ENCODE peak calls at places on chromosome 14, in nine cellular contexts. One of them, this sample, is unnamed.

GRCh38 chr14:67268456-67269115 is 27.4 kb downstream of the PALS1 start:
- DNase-seq in prostate gland: no peak
- DNase-seq in A549: no peak
- DNase-seq in ovary: no peak
- DNase-seq in heart left ventricle: no peak
- DNase-seq in suprapubic skin: no peak
- DNase-seq in GM12878: no peak
- DNase-seq in IMR-90: peak; percentile 20
- DNase-seq in NB4: no peak
- DNase-seq in this sample: no peak

GRCh38 chr14:73260574-73260973 is 23.3 kb downstream of the PAPLN start:
- DNase-seq in NB4: no peak
- DNase-seq in prostate gland: no peak
- DNase-seq in IMR-90: no peak
- DNase-seq in heart left ventricle: peak; percentile 48
- DNase-seq in ovary: no peak
- DNase-seq in GM12878: no peak
- DNase-seq in A549: no peak
- DNase-seq in suprapubic skin: no peak
- DNase-seq in this sample: peak; percentile 80

GRCh38 chr14:25756880-25757279 is 706.9 kb upstream of the STXBP6 start:
- DNase-seq in suprapubic skin: no peak
- DNase-seq in prostate gland: no peak
- DNase-seq in A549: no peak
- DNase-seq in GM12878: no peak
- DNase-seq in NB4: no peak
- DNase-seq in IMR-90: no peak
- DNase-seq in ovary: no peak
- DNase-seq in heart left ventricle: no peak
- DNase-seq in this sample: no peak

GRCh38 chr14:96085369-96085768 is 46.2 kb downstream of the C14orf132 start:
- DNase-seq in A549: no peak
- DNase-seq in NB4: no peak
- DNase-seq in heart left ventricle: no peak
- DNase-seq in prostate gland: no peak
- DNase-seq in suprapubic skin: peak; percentile 34
- DNase-seq in IMR-90: no peak
- DNase-seq in GM12878: no peak
- DNase-seq in ovary: no peak
- DNase-seq in this sample: no peak

GRCh38 chr14:64507376-64508156 is 3.0 kb downstream of the ZBTB1 start:
- DNase-seq in NB4: no peak
- DNase-seq in GM12878: no peak
- DNase-seq in prostate gland: no peak
- DNase-seq in A549: no peak
- DNase-seq in heart left ventricle: no peak
- DNase-seq in ovary: no peak
- DNase-seq in IMR-90: peak; percentile 58
- DNase-seq in suprapubic skin: no peak
- DNase-seq in this sample: no peak

GRCh38 chr14:76329150-76329881 is 46.6 kb upstream of the ESRRB start:
- DNase-seq in IMR-90: no peak
- DNase-seq in NB4: no peak
- DNase-seq in GM12878: no peak
- DNase-seq in prostate gland: no peak
- DNase-seq in heart left ventricle: no peak
- DNase-seq in suprapubic skin: no peak
- DNase-seq in A549: no peak
- DNase-seq in ovary: no peak
- DNase-seq in this sample: no peak

GRCh38 chr14:47948981-47949380 is 273.6 kb upstream of the MDGA2 start:
- DNase-seq in NB4: no peak
- DNase-seq in prostate gland: no peak
- DNase-seq in GM12878: no peak
- DNase-seq in suprapubic skin: no peak
- DNase-seq in ovary: no peak
- DNase-seq in heart left ventricle: no peak
- DNase-seq in A549: no peak
- DNase-seq in IMR-90: no peak
- DNase-seq in this sample: no peak

GRCh38 chr14:76330411-76331327 is 45.3 kb upstream of the ESRRB start:
- DNase-seq in heart left ventricle: no peak
- DNase-seq in IMR-90: no peak
- DNase-seq in ovary: no peak
- DNase-seq in A549: no peak
- DNase-seq in suprapubic skin: no peak
- DNase-seq in NB4: no peak
- DNase-seq in GM12878: no peak
- DNase-seq in prostate gland: no peak
- DNase-seq in this sample: no peak

GRCh38 chr14:35213869-35214387 is 78.3 kb upstream of the PSMA6 start:
- DNase-seq in prostate gland: no peak
- DNase-seq in ovary: no peak
- DNase-seq in A549: peak; percentile 29
- DNase-seq in NB4: no peak
- DNase-seq in heart left ventricle: no peak
- DNase-seq in IMR-90: peak; percentile 47
- DNase-seq in suprapubic skin: no peak
- DNase-seq in GM12878: no peak
- DNase-seq in this sample: no peak

GRCh38 chr14:80390911-80391310 is 179.6 kb upstream of the DIO2 start:
- DNase-seq in heart left ventricle: no peak
- DNase-seq in suprapubic skin: no peak
- DNase-seq in NB4: no peak
- DNase-seq in ovary: no peak
- DNase-seq in IMR-90: peak; percentile 51
- DNase-seq in prostate gland: no peak
- DNase-seq in GM12878: no peak
- DNase-seq in A549: peak; percentile 79
- DNase-seq in this sample: no peak

GRCh38 chr14:39370415-39370814 is 61.8 kb downstream of the FBXO33 start:
- DNase-seq in heart left ventricle: no peak
- DNase-seq in IMR-90: no peak
- DNase-seq in NB4: no peak
- DNase-seq in ovary: no peak
- DNase-seq in GM12878: no peak
- DNase-seq in A549: no peak
- DNase-seq in suprapubic skin: no peak
- DNase-seq in prostate gland: no peak
- DNase-seq in this sample: no peak

GRCh38 chr14:39369029-39369428 is 63.2 kb downstream of the FBXO33 start:
- DNase-seq in A549: no peak
- DNase-seq in NB4: no peak
- DNase-seq in heart left ventricle: no peak
- DNase-seq in prostate gland: no peak
- DNase-seq in ovary: no peak
- DNase-seq in IMR-90: no peak
- DNase-seq in suprapubic skin: no peak
- DNase-seq in GM12878: no peak
- DNase-seq in this sample: no peak

GRCh38 chr14:39367387-39367751 is 64.9 kb downstream of the FBXO33 start:
- DNase-seq in prostate gland: no peak
- DNase-seq in suprapubic skin: no peak
- DNase-seq in ovary: no peak
- DNase-seq in A549: no peak
- DNase-seq in heart left ventricle: no peak
- DNase-seq in IMR-90: no peak
- DNase-seq in NB4: no peak
- DNase-seq in GM12878: no peak
- DNase-seq in this sample: no peak

GRCh38 chr14:39366460-39367386 is 65.5 kb downstream of the FBXO33 start:
- DNase-seq in prostate gland: no peak
- DNase-seq in suprapubic skin: no peak
- DNase-seq in ovary: no peak
- DNase-seq in A549: no peak
- DNase-seq in IMR-90: no peak
- DNase-seq in GM12878: no peak
- DNase-seq in NB4: no peak
- DNase-seq in heart left ventricle: no peak
- DNase-seq in this sample: no peak

GRCh38 chr14:39368261-39368959 is 63.8 kb downstream of the FBXO33 start:
- DNase-seq in IMR-90: peak; percentile 78
- DNase-seq in NB4: peak; percentile 62
- DNase-seq in suprapubic skin: no peak
- DNase-seq in GM12878: no peak
- DNase-seq in prostate gland: peak; percentile 26
- DNase-seq in A549: peak; percentile 77
- DNase-seq in heart left ventricle: no peak
- DNase-seq in ovary: peak; percentile 56
- DNase-seq in this sample: no peak
- TF ChIP-seq CTCF in IMR-90: peak; percentile 81
- TF ChIP-seq CTCF in NB4: no peak
- TF ChIP-seq CTCF in suprapubic skin: peak; percentile 26
- TF ChIP-seq CTCF in GM12878: peak; percentile 37
- TF ChIP-seq CTCF in prostate gland: no peak
- TF ChIP-seq CTCF in A549: peak; percentile 81
- TF ChIP-seq CTCF in heart left ventricle: peak; percentile 5
- TF ChIP-seq CTCF in ovary: no peak
- TF ChIP-seq CTCF in this sample: no peak

DNA sequence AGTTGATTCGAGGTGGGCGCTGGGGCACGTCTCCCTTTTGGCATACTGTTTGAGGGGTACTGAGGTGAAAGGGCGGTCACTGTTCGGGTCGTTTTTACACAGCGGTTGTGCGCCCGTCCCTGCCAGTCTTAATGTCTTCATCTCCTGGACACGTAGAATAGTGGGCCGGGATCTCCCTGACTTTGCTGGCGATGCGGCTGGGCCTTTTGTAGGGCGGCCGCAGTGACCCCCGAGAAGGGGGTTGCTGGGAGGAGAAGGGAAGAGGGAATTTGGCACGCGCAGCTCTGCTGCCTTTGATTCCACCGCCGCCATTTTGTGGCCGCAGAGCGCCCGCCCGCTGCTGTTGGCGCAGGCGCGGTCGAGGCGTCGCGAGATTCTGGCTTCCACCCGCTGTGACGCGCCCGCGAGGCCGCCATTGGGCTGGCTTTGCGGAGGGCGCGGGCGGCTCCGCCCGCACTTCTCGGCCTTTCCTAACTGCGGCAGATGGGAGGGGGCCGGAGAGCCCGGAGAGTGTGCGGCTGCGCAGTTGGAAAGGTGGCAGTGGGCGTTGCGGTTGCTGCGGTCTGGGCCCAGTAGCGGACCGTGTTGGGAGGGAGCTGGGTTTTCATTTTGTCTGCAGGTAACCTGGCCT is 542 bp downstream of the SRSF5 start:
- DNase-seq in GM12878: peak; percentile 61
- DNase-seq in NB4: peak; percentile 92
- DNase-seq in A549: peak; percentile 88
- DNase-seq in heart left ventricle: peak; percentile 96
- DNase-seq in IMR-90: peak; percentile 90
- DNase-seq in prostate gland: peak; percentile 85
- DNase-seq in suprapubic skin: peak; percentile 93
- DNase-seq in ovary: peak; percentile 93
- DNase-seq in this sample: peak; percentile 88
- TF ChIP-seq POLR2A in GM12878: peak; percentile 86
- TF ChIP-seq POLR2A in NB4: peak; percentile 50
- TF ChIP-seq POLR2A in A549: peak; percentile 88
- TF ChIP-seq POLR2A in heart left ventricle: no peak
- TF ChIP-seq POLR2A in IMR-90: peak; percentile 79
- TF ChIP-seq POLR2A in prostate gland: peak; percentile 94
- TF ChIP-seq POLR2A in suprapubic skin: no peak
- TF ChIP-seq POLR2A in ovary: peak; percentile 81
- TF ChIP-seq POLR2A in this sample: no peak

GRCh38 chr14:105446971-105447370 is 27.3 kb downstream of the MTA1 start:
- DNase-seq in GM12878: no peak
- DNase-seq in NB4: no peak
- DNase-seq in IMR-90: no peak
- DNase-seq in ovary: no peak
- DNase-seq in A549: no peak
- DNase-seq in prostate gland: no peak
- DNase-seq in suprapubic skin: no peak
- DNase-seq in heart left ventricle: peak; percentile 55
- DNase-seq in this sample: peak; percentile 84

GRCh38 chr14:105442834-105443233 is 23.2 kb downstream of the MTA1 start:
- DNase-seq in GM12878: no peak
- DNase-seq in ovary: no peak
- DNase-seq in heart left ventricle: peak; percentile 38
- DNase-seq in suprapubic skin: no peak
- DNase-seq in IMR-90: no peak
- DNase-seq in prostate gland: no peak
- DNase-seq in A549: no peak
- DNase-seq in NB4: no peak
- DNase-seq in this sample: no peak

GRCh38 chr14:105445901-105446845 is 26.5 kb downstream of the MTA1 start:
- DNase-seq in GM12878: no peak
- DNase-seq in IMR-90: no peak
- DNase-seq in suprapubic skin: no peak
- DNase-seq in heart left ventricle: peak; percentile 47
- DNase-seq in A549: no peak
- DNase-seq in NB4: no peak
- DNase-seq in ovary: no peak
- DNase-seq in prostate gland: no peak
- DNase-seq in this sample: peak; percentile 83

GRCh38 chr14:105444859-105445258 is 25.2 kb downstream of the MTA1 start:
- DNase-seq in ovary: no peak
- DNase-seq in prostate gland: no peak
- DNase-seq in suprapubic skin: no peak
- DNase-seq in GM12878: no peak
- DNase-seq in NB4: no peak
- DNase-seq in heart left ventricle: peak; percentile 31
- DNase-seq in A549: no peak
- DNase-seq in IMR-90: no peak
- DNase-seq in this sample: no peak

DNA sequence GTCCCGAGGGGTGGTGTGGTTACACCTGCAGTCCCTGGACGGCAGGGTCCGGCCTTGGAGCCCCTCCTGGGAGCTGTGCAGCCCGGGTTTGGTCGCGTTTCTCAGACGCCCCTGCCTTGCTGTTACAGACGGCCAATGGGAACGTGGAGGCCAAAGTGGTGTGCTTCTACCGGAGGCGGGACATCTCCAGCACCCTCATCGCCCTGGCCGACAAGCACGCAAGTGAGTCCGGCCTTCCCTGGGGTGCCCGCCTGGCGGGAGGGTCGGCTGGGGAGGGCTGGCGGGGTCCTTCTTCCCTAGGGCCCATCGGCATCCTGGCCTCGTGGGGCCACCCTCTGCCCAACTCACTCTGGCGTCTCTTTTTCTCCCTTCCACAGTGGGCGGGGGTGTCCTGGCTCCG is 25.7 kb downstream of the MTA1 start:
- DNase-seq in A549: no peak
- DNase-seq in GM12878: no peak
- DNase-seq in suprapubic skin: no peak
- DNase-seq in ovary: no peak
- DNase-seq in prostate gland: no peak
- DNase-seq in IMR-90: no peak
- DNase-seq in heart left ventricle: peak; percentile 54
- DNase-seq in NB4: no peak
- DNase-seq in this sample: peak; percentile 83
- H3K4me3 ChIP-seq in A549: no peak overlapping the region
- H3K4me3 ChIP-seq in GM12878: no peak overlapping the region
- H3K4me3 ChIP-seq in suprapubic skin: no peak overlapping the region
- H3K4me3 ChIP-seq in ovary: no peak overlapping the region
- H3K4me3 ChIP-seq in prostate gland: no peak overlapping the region
- H3K4me3 ChIP-seq in IMR-90: no peak overlapping the region
- H3K4me3 ChIP-seq in heart left ventricle: no peak overlapping the region
- H3K4me3 ChIP-seq in NB4: no peak overlapping the region
- H3K4me3 ChIP-seq in this sample: no peak overlapping the region

DNA sequence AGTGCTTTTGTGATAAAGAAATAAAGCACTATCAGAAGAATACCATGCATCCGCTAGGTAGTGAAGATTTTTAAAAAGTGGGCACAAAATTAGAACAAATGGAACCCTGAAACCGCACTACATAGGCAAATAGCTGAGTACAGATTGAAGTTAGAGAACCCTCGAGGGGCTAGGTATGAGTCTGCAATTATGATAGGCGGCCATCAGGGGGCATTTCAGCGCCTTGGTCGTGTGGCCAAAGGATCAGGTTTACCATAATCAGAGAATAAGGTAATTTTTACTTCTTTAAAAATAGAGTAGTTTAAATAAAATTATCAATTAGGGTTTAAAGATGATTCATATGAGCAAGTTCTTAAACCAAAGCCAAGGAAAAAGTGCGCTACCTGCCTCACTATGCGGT is 129.8 kb downstream of the TMX1 start:
- DNase-seq in IMR-90: no peak
- DNase-seq in prostate gland: no peak
- DNase-seq in NB4: peak; percentile 31
- DNase-seq in heart left ventricle: no peak
- DNase-seq in GM12878: no peak
- DNase-seq in A549: peak; percentile 5
- DNase-seq in ovary: no peak
- DNase-seq in suprapubic skin: no peak
- DNase-seq in this sample: no peak
- TF ChIP-seq CTCF in IMR-90: no peak
- TF ChIP-seq CTCF in prostate gland: no peak
- TF ChIP-seq CTCF in NB4: peak; percentile 59
- TF ChIP-seq CTCF in heart left ventricle: peak; percentile 12
- TF ChIP-seq CTCF in GM12878: peak; percentile 45
- TF ChIP-seq CTCF in A549: peak; percentile 49
- TF ChIP-seq CTCF in ovary: no peak
- TF ChIP-seq CTCF in suprapubic skin: no peak
- TF ChIP-seq CTCF in this sample: no peak

This sample was measured in lower leg skin.